ENCODE peak calls at places on chromosomes 1 and 21, in ten cellular contexts. O is Kasumi-1, N is smooth muscle cell of the brain vasculature, I is hypothalamus, B is breast epithelium, Z is astrocyte, F is glutamatergic neuron, P is posterior vena cava, U is choroid plexus epithelial cell, T is NT2/D1. X is an unnamed sample.

GRCh38 chr1:215923129-215923824 is 356.2 kb downstream of the KCTD3 start:
- DNase-seq in O (no peak), N (no peak), I (no peak), B (no peak), Z (peak; percentile 33), F (no peak), P (no peak), U (peak; percentile 1), T (no peak), X (no peak)

GRCh38 chr1:240998024-240998423 is 359.0 kb downstream of the RGS7 start:
- DNase-seq in O (no peak), N (no peak), I (no peak), B (no peak), Z (peak; percentile 21), F (no peak), P (no peak), U (no peak), T (no peak), X (no peak)

GRCh38 chr1:187460093-187460492 is 631.3 kb downstream of the PLA2G4A start:
- DNase-seq in O (no peak), N (no peak), I (no peak), B (no peak), Z (no peak), F (no peak), P (no peak), U (no peak), T (no peak), X (no peak)

GRCh38 chr1:150968491-150968890 is 6.1 kb downstream of the CERS2 start:
- DNase-seq in O (no peak), N (no peak), I (peak; percentile 75), B (no peak), Z (no peak), F (no peak), P (peak; percentile 63), U (no peak), T (no peak), X (no peak)

GRCh38 chr1:213989071-213989739 is 1.4 kb downstream of the PROX1 start:
- DNase-seq in O (no peak), N (no peak), I (no peak), B (no peak), Z (no peak), F (peak; percentile 32), P (no peak), U (no peak), T (no peak), X (peak; percentile 60)

GRCh38 chr1:214505134-214505533 is 46.3 kb downstream of the PTPN14 start:
- DNase-seq in O (no peak), N (no peak), I (no peak), B (no peak), Z (no peak), F (no peak), P (no peak), U (no peak), T (no peak), X (no peak)

GRCh38 chr1:224894915-224895314 is 34.6 kb upstream of the DNAH14 start:
- DNase-seq in O (peak; percentile 25), N (no peak), I (no peak), B (no peak), Z (peak; percentile 19), F (no peak), P (no peak), U (peak; percentile 22), T (peak; percentile 61), X (no peak)

GRCh38 chr1:242585616-242586354 is 61.3 kb upstream of the PLD5 start:
- DNase-seq in O (no peak), N (no peak), I (no peak), B (no peak), Z (no peak), F (no peak), P (no peak), U (no peak), T (peak; percentile 81), X (no peak)

GRCh38 chr1:43639990-43640794 is 9.8 kb upstream of the KDM4A start:
- DNase-seq in O (no peak), N (no peak), I (no peak), B (no peak), Z (no peak), F (no peak), P (peak; percentile 20), U (no peak), T (no peak), X (no peak)

GRCh38 chr1:33943978-33944377 is 80.1 kb downstream of the HMGB4 start:
- DNase-seq in O (no peak), N (peak; percentile 68), I (no peak), B (no peak), Z (peak; percentile 94), F (no peak), P (no peak), U (peak; percentile 78), T (no peak), X (no peak)

GRCh38 chr1:59194621-59195020 is 102.3 kb upstream of the FGGY start:
- DNase-seq in O (no peak), N (no peak), I (no peak), B (no peak), Z (no peak), F (no peak), P (no peak), U (no peak), T (no peak), X (no peak)

GRCh38 chr1:20276428-20276827 is 14.2 kb upstream of the VWA5B1 start:
- DNase-seq in O (no peak), N (no peak), I (no peak), B (no peak), Z (no peak), F (no peak), P (no peak), U (no peak), T (no peak), X (no peak)

GRCh38 chr1:12294076-12294475 is 64.2 kb downstream of the VPS13D start:
- DNase-seq in O (no peak), N (no peak), I (no peak), B (no peak), Z (peak; percentile 77), F (no peak), P (no peak), U (peak; percentile 89), T (no peak), X (no peak)

GRCh38 chr1:198986442-198986841 is 347.6 kb downstream of the PTPRC start:
- DNase-seq in O (peak; percentile 74), N (no peak), I (no peak), B (no peak), Z (no peak), F (no peak), P (no peak), U (no peak), T (no peak), X (no peak)

GRCh38 chr1:31757204-31757679 is 6.9 kb downstream of the ADGRB2 start:
- DNase-seq in O (no peak), N (no peak), I (no peak), B (no peak), Z (no peak), F (no peak), P (no peak), U (no peak), T (no peak), X (no peak)

GRCh38 chr1:155983191-155984023 is 5.1 kb upstream of the ARHGEF2 start:
- DNase-seq in O (no peak), N (no peak), I (no peak), B (no peak), Z (peak; percentile 94), F (peak; percentile 57), P (peak; percentile 94), U (peak; percentile 95), T (no peak), X (peak; percentile 87)

GRCh38 chr1:22635436-22635835 is 992 bp upstream of the C1QA start:
- DNase-seq in O (no peak), N (no peak), I (no peak), B (no peak), Z (no peak), F (no peak), P (no peak), U (no peak), T (no peak), X (no peak)

GRCh38 chr21:44259082-44259705 is 2.5 kb downstream of the DNMT3L start:
- DNase-seq in O (no peak), N (no peak), I (no peak), B (no peak), Z (peak; percentile 1), F (peak; percentile 1), P (no peak), U (no peak), T (no peak), X (no peak)

GRCh38 chr1:54887665-54888071 is 673 bp upstream of the DHCR24 start:
- DNase-seq in O (peak; percentile 25), N (no peak), I (peak; percentile 39), B (no peak), Z (no peak), F (peak; percentile 23), P (no peak), U (no peak), T (no peak), X (peak; percentile 63)

GRCh38 chr1:27597511-27598216 is 6.3 kb downstream of the AHDC1 start:
- DNase-seq in O (peak; percentile 18), N (no peak), I (no peak), B (no peak), Z (peak; percentile 66), F (no peak), P (no peak), U (peak; percentile 39), T (no peak), X (no peak)

GRCh38 chr1:154253671-154254070 is 18.8 kb upstream of the HAX1 start:
- DNase-seq in O (no peak), N (no peak), I (no peak), B (no peak), Z (no peak), F (no peak), P (no peak), U (no peak), T (no peak), X (no peak)

GRCh38 chr1:101238681-101239094 is 1.9 kb downstream of the S1PR1 start:
- DNase-seq in O (peak; percentile 69), N (peak; percentile 61), I (peak; percentile 74), B (peak; percentile 79), Z (peak; percentile 83), F (peak; percentile 87), P (peak; percentile 96), U (peak; percentile 91), T (peak; percentile 78), X (peak; percentile 91)

GRCh38 chr1:162612606-162613400 is 19.5 kb upstream of the DDR2 start:
- DNase-seq in O (no peak), N (no peak), I (no peak), B (no peak), Z (no peak), F (peak; percentile 76), P (peak; percentile 86), U (peak; percentile 54), T (no peak), X (no peak)

X was measured in sciatic nerve.